ENCODE peak calls at places on chromosomes 4 and X, in ten cellular contexts. E, U, L, P, F, V, I, W, J and Z are unnamed samples.

GRCh38 chr4:147597561-147597960 is 19.6 kb upstream of the TMEM184C start:
- DNase-seq in E (no peak), U (no peak), L (no peak), P (no peak), F (no peak), V (no peak), I (no peak), W (no peak), J (no peak), Z (no peak)

GRCh38 chr4:1841886-1842210 is 14.1 kb downstream of the LETM1 start:
- DNase-seq in E (no peak), U (no peak), L (no peak), P (no peak), F (no peak), V (no peak), I (no peak), W (no peak), J (no peak), Z (no peak)

GRCh38 chrX:114508836-114509235 is 75.0 kb upstream of the HTR2C start:
- DNase-seq in E (no peak), U (peak), L (no peak), P (no peak), F (no peak), V (no peak), I (no peak), W (no peak), J (no peak), Z (no peak)

GRCh38 chrX:129037389-129037788 is 485.9 kb downstream of the SMARCA1 start:
- DNase-seq in E (no peak), U (no peak), L (no peak), P (no peak), F (no peak), V (no peak), I (no peak), W (no peak), J (no peak), Z (no peak)

GRCh38 chrX:72159769-72160168 is 21.8 kb upstream of the PIN4 start:
- DNase-seq in E (no peak), U (no peak), L (peak), P (no peak), F (no peak), V (no peak), I (no peak), W (no peak), J (no peak), Z (no peak)

GRCh38 chr4:22625301-22625700 is 67.4 kb upstream of the GBA3 start:
- DNase-seq in E (no peak), U (no peak), L (no peak), P (no peak), F (no peak), V (no peak), I (no peak), W (no peak), J (no peak), Z (no peak)

GRCh38 chr4:44446801-44447562 is 1.6 kb downstream of the KCTD8 start:
- DNase-seq in E (no peak), U (no peak), L (no peak), P (no peak), F (no peak), V (no peak), I (no peak), W (no peak), J (no peak), Z (no peak)

GRCh38 chr4:123266221-123266620 is 130.4 kb upstream of the SPRY1 start:
- DNase-seq in E (no peak), U (no peak), L (no peak), P (no peak), F (no peak), V (no peak), I (no peak), W (no peak), J (no peak), Z (no peak)

GRCh38 chrX:83160096-83160495 is 348.0 kb upstream of the POU3F4 start:
- DNase-seq in E (no peak), U (no peak), L (no peak), P (no peak), F (no peak), V (no peak), I (no peak), W (no peak), J (no peak), Z (no peak)

GRCh38 chr4:142243250-142243649 is 602.9 kb downstream of the INPP4B start:
- DNase-seq in E (peak), U (no peak), L (no peak), P (no peak), F (no peak), V (no peak), I (no peak), W (no peak), J (no peak), Z (peak)

GRCh38 chr4:143399113-143399949 is 62.7 kb downstream of the GAB1 start:
- DNase-seq in E (peak), U (no peak), L (peak), P (no peak), F (peak), V (peak), I (no peak), W (no peak), J (no peak), Z (peak)

GRCh38 chrX:149871940-149872339 is 9.0 kb upstream of the MAGEA8 start:
- DNase-seq in E (peak), U (no peak), L (peak), P (no peak), F (peak), V (peak), I (no peak), W (no peak), J (no peak), Z (peak)

GRCh38 chr4:148850257-148850995 is 408.2 kb upstream of the NR3C2 start:
- DNase-seq in E (no peak), U (no peak), L (no peak), P (no peak), F (peak), V (no peak), I (no peak), W (no peak), J (no peak), Z (no peak)

GRCh38 chr4:77358315-77358928 is 201.4 kb downstream of the CCNG2 start:
- DNase-seq in E (peak), U (peak), L (peak), P (no peak), F (peak), V (peak), I (no peak), W (no peak), J (peak), Z (peak)

GRCh38 chr4:24741915-24742314 is 53.5 kb upstream of the SOD3 start:
- DNase-seq in E (no peak), U (no peak), L (no peak), P (no peak), F (no peak), V (no peak), I (no peak), W (no peak), J (no peak), Z (no peak)

GRCh38 chrX:41922694-41923171 is 621 bp downstream of the CASK start:
- DNase-seq in E (peak), U (no peak), L (peak), P (peak), F (peak), V (peak), I (peak), W (no peak), J (no peak), Z (peak)

GRCh38 chr4:122548452-122548851 is 72.4 kb downstream of the IL21 start:
- DNase-seq in E (peak), U (no peak), L (no peak), P (no peak), F (no peak), V (peak), I (no peak), W (no peak), J (no peak), Z (peak)

GRCh38 chr4:176791591-176792347 is 953 bp downstream of the VEGFC start:
- DNase-seq in E (peak), U (no peak), L (peak), P (no peak), F (peak), V (peak), I (peak), W (no peak), J (no peak), Z (peak)

GRCh38 chr4:206054-206453 is 81.8 kb downstream of the ZNF718 start:
- DNase-seq in E (no peak), U (no peak), L (no peak), P (no peak), F (no peak), V (no peak), I (no peak), W (no peak), J (no peak), Z (no peak)

GRCh38 chr4:147157860-147158701 is 212.4 kb upstream of the TTC29 start:
- DNase-seq in E (peak), U (peak), L (no peak), P (no peak), F (peak), V (peak), I (peak), W (no peak), J (no peak), Z (peak)

GRCh38 chr4:18636001-18636680 is 614.6 kb upstream of the LCORL start:
- DNase-seq in E (no peak), U (no peak), L (no peak), P (no peak), F (no peak), V (no peak), I (no peak), W (no peak), J (no peak), Z (no peak)

GRCh38 chr4:18630218-18631110 is 608.9 kb upstream of the LCORL start:
- DNase-seq in E (no peak), U (no peak), L (no peak), P (no peak), F (no peak), V (no peak), I (no peak), W (no peak), J (no peak), Z (no peak)
- TF ChIP-seq CTCF in E (no peak), U (no peak), L (no peak), P (no peak), F (no peak), V (no peak), I (no peak), W (no peak), J (no peak), Z (no peak)

GRCh38 chr4:42152507-42153504 is at the start of gene BEND4:
- DNase-seq in E (no peak), U (no peak), L (no peak), P (no peak), F (peak), V (no peak), I (no peak), W (no peak), J (no peak), Z (no peak)
- H3K4me3 ChIP-seq in E (peak), U (peak), L (no peak), P (peak), F (peak), V (no peak), I (peak), W (peak), J (no peak), Z (peak)

GRCh38 chr4:6701371-6701770 is 7.7 kb downstream of the S100P start:
- DNase-seq in E (no peak), U (no peak), L (no peak), P (no peak), F (peak), V (no peak), I (no peak), W (no peak), J (no peak), Z (no peak)
- TF ChIP-seq CTCF in E (peak), U (peak), L (peak), P (no peak), F (no peak), V (peak), I (no peak), W (no peak), J (peak), Z (peak)

DNA sequence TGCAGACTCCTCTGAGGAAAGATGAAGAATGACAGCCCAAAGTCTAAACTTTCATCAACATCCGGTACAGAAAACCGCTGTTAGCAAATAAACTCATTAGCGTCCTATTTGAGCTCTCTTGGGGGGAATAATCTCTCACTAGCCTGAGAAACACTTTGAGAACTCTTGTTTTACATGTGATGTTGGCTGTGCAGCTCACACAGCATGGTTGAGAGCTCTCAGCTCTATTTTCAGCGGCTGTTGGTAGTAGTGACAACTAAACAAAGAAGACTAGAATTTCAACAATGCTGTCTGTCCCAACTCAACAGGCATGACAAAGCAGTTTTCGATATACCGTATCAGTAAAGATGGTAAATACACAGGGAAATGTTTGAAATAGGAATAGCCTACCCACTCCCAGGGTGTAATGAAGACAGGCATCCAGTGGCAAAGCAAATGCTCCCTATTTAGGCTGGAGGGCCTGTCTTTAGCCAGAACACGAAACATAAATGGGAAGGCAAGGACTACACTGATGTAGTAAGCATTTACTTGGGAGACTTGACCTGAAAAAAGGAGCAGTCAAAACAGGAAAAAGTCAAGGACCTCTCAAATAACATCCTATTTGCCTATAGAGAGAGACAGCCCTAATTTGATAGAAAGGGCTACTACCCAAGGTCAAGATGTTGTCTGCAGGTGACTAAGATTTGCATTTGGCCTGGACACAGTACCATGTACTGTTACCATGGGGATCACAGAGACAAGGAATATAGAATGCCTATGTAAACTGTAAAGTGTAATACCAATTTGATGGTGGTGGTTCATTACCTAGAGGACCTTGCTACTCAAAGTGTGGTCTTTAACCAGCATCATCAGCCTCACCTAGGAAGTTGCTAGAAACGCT is 60.4 kb downstream of the PPEF2 start:
- DNase-seq in E (no peak), U (no peak), L (no peak), P (no peak), F (peak), V (peak), I (no peak), W (no peak), J (no peak), Z (peak)
- H3K4me3 ChIP-seq in E (no peak), U (no peak), L (no peak), P (no peak), F (no peak), V (no peak), I (no peak), W (no peak), J (no peak), Z (no peak)

GRCh38 chr4:10272511-10272910 is 155.9 kb upstream of the WDR1 start:
- DNase-seq in E (no peak), U (no peak), L (no peak), P (no peak), F (no peak), V (no peak), I (no peak), W (no peak), J (no peak), Z (no peak)
- TF ChIP-seq CTCF in E (no peak), U (no peak), L (no peak), P (no peak), F (no peak), V (no peak), I (no peak), W (no peak), J (no peak), Z (no peak)

DNA sequence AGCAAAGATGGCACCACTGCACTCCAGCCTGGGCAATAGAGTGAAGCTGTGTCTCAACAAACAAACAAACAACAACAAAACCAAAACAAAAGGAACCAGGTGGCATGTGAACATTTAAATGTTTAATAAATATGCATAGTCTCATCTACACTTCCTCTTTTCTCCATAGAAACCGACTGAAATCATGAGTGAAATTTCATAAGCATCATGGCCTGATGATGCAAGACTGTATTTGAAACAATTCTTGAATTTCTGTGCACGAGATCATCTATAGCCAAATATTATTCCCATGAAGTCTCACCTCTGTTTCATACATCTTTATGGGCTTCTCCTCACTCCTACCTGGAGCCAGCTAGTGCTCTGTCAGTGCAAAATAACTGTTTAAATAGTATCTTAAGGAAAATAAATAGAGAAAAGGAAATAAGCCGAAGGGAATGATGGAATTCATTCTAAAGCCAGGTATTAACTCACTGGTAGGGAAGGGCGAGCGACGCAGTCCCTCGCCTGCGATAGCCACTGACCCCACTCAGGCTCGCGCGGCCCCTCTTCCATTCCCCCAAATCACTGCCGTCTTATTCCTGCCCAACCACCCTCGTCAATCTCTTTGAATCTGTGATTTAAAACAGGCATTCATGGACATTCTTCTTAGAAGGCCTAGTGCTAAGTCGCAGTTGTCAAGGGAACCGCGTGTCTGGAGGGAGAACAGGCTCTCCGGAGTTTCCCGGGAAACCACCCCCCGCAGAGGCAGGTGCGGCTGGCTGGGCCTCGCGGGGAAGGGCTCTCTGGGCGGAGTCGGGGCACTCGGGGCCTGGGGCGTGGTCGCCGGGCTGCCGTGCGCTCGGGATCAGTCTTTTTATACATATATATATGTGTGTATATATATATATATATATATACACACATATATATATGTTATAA is 52.4 kb upstream of the TRIM2 start:
- DNase-seq in E (peak), U (peak), L (peak), P (peak), F (peak), V (peak), I (no peak), W (no peak), J (no peak), Z (peak)
- H3K4me3 ChIP-seq in E (no peak), U (peak), L (no peak), P (peak), F (peak), V (no peak), I (peak), W (peak), J (no peak), Z (no peak)

GRCh38 chrX:100636321-100636991 is at the start of gene TSPAN6:
- DNase-seq in E (peak), U (peak), L (peak), P (peak), F (peak), V (peak), I (peak), W (peak), J (peak), Z (peak)
- TF ChIP-seq CTCF in E (peak), U (peak), L (peak), P (peak), F (peak), V (peak), I (peak), W (peak), J (peak), Z (peak)

GRCh38 chr4:20318899-20319291 is 67.2 kb downstream of the SLIT2 start:
- DNase-seq in E (no peak), U (no peak), L (no peak), P (no peak), F (no peak), V (no peak), I (no peak), W (no peak), J (no peak), Z (no peak)
- H3K4me3 ChIP-seq in E (no peak), U (no peak), L (no peak), P (no peak), F (no peak), V (no peak), I (no peak), W (no peak), J (no peak), Z (no peak)

DNA sequence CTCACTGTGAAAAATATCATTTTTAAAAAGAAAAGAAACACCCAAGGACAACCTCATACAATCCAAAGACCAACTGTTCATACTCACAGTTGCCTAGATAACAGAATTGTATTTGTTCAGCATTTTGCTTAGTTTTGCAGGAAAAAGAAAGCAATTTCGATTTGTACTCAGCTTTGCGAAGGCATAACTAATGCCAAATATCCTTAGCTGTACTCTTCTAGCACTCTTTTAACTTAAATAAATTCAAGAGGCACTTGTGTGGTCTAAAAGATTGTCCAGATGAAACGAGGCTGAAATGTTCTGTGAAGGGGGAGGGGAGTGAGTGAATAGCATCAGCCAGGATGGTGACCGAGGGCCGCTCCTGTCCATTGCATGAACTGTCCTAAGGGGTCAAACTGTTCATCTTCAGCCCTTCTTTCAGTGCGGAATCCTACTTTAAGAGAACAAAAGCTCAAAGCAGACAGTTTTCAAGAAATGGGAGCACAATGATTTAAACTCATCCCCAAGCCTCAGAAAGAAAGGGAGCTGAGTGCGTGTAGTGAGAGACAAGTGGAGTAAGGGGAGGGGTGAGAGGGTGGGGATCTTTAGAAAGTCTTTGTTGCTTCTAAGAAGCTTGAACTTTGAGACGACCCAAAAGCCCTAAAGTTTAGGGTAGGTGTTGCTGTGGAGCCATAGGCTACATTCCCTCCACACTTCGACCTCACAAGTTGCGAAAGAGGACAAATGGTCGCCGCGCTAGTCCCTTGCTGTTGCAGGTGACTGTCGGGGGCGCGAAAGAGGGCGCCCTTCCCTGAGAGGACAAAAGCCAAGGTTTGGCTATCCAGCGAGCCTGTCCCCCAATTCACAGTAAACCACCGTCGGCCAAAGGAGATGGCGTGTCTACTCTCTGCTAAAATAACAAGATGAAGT is 4.0 kb upstream of the NEUROG2 start:
- DNase-seq in E (no peak), U (no peak), L (no peak), P (no peak), F (no peak), V (no peak), I (no peak), W (no peak), J (no peak), Z (no peak)
- TF ChIP-seq CTCF in E (no peak), U (no peak), L (no peak), P (no peak), F (no peak), V (no peak), I (no peak), W (no peak), J (no peak), Z (no peak)